ENCODE peak calls at places on chromosome 7, in seven cellular contexts. E is esophagus muscularis mucosa, A is testis, M is bronchial epithelial cell, W is lung, S is lower lobe of right lung, R is fibroblast of mammary gland. T is an unnamed sample.

GRCh38 chr7:149239345-149240143 is at the start of gene ZNF212:
- DNase-seq in M (peak), W (peak), S (peak), R (peak), A (peak), E (peak), T (peak)

GRCh38 chr7:51451751-51452465 is 135.3 kb upstream of the COBL start:
- DNase-seq in W (no peak), A (no peak), R (no peak), S (no peak), E (peak), M (no peak), T (no peak)

GRCh38 chr7:120407015-120407414 is 134.0 kb downstream of the KCND2 start:
- DNase-seq in S (no peak), W (no peak), M (peak), E (no peak), A (no peak), R (peak), T (no peak)

GRCh38 chr7:118153551-118154177 is 30.3 kb upstream of the LSM8 start:
- DNase-seq in R (peak), W (no peak), M (peak), S (no peak), A (peak), E (no peak), T (peak)

GRCh38 chr7:98557538-98558031 is 59.5 kb upstream of the NPTX2 start:
- DNase-seq in W (no peak), R (no peak), E (no peak), A (no peak), S (no peak), M (peak), T (no peak)

GRCh38 chr7:91916068-91916440 is 24.6 kb upstream of the AKAP9 start:
- DNase-seq in E (no peak), R (no peak), W (no peak), A (no peak), S (no peak), M (no peak), T (no peak)

GRCh38 chr7:108497082-108497725 is 28.7 kb downstream of the PNPLA8 start:
- DNase-seq in W (peak), E (no peak), M (peak), S (no peak), R (peak), A (peak), T (peak)

GRCh38 chr7:115135769-115136410 is 214.0 kb downstream of the MDFIC start:
- DNase-seq in R (peak), S (no peak), A (no peak), W (no peak), E (no peak), M (peak), T (peak)

GRCh38 chr7:151491859-151492258 is 27.8 kb downstream of the RHEB start:
- DNase-seq in A (no peak), M (peak), E (no peak), W (no peak), S (no peak), R (peak), T (peak)

GRCh38 chr7:31043035-31043434 is 9.1 kb upstream of the ADCYAP1R1 start:
- DNase-seq in A (no peak), W (no peak), E (no peak), S (no peak), R (no peak), M (no peak), T (no peak)

GRCh38 chr7:111392976-111393762 is 169.1 kb downstream of the IMMP2L start:
- DNase-seq in M (no peak), A (peak), R (peak), W (no peak), S (no peak), E (no peak), T (peak)

GRCh38 chr7:140989068-140989467 is 25.7 kb downstream of the MRPS33 start:
- DNase-seq in M (no peak), W (no peak), R (no peak), E (no peak), S (no peak), A (no peak), T (no peak)

GRCh38 chr7:87223666-87224065 is 4.1 kb upstream of the TMEM243 start:
- DNase-seq in W (no peak), R (peak), S (no peak), M (peak), A (no peak), E (no peak), T (no peak)

GRCh38 chr7:100079024-100079560 is 2.4 kb downstream of the ZNF3 start:
- DNase-seq in S (no peak), W (no peak), M (no peak), A (no peak), R (no peak), E (no peak), T (no peak)

GRCh38 chr7:56092789-56093531 is at the start of gene PHKG1:
- DNase-seq in A (peak), R (peak), S (peak), E (peak), M (peak), W (peak), T (peak)

GRCh38 chr7:155219947-155220769 is 77.5 kb upstream of the INSIG1 start:
- DNase-seq in S (no peak), M (no peak), E (no peak), R (no peak), A (no peak), W (no peak), T (no peak)

GRCh38 chr7:106456339-106456738 is 171.6 kb upstream of the NAMPT start:
- DNase-seq in R (no peak), S (no peak), W (no peak), A (no peak), M (no peak), E (no peak), T (no peak)

GRCh38 chr7:63927261-63927660 is 71.4 kb upstream of the ZNF722 start:
- DNase-seq in M (no peak), A (no peak), E (no peak), W (no peak), S (no peak), R (no peak), T (no peak)

GRCh38 chr7:63925626-63926460 is 72.8 kb upstream of the ZNF722 start:
- DNase-seq in M (peak), S (peak), W (peak), E (peak), R (peak), A (peak), T (no peak)

GRCh38 chr7:63931057-63931600 is 67.5 kb upstream of the ZNF722 start:
- DNase-seq in S (no peak), E (no peak), R (no peak), A (no peak), M (no peak), W (no peak), T (no peak)

GRCh38 chr7:63925262-63925625 is 73.4 kb upstream of the ZNF722 start:
- DNase-seq in S (no peak), W (no peak), E (no peak), A (no peak), M (no peak), R (no peak), T (no peak)
- H3K4me3 ChIP-seq in S (peak), W (peak), E (peak), A (peak), M (peak), R (peak), T (no peak)

GRCh38 chr7:45075871-45076796 is 12.6 kb downstream of the NACAD start:
- DNase-seq in A (no peak), M (no peak), W (no peak), E (no peak), S (no peak), R (no peak), T (no peak)

GRCh38 chr7:45080265-45080957 is 8.4 kb downstream of the NACAD start:
- DNase-seq in S (no peak), E (no peak), A (no peak), R (no peak), W (no peak), M (no peak), T (no peak)

GRCh38 chr7:45077579-45077978 is 11.2 kb downstream of the NACAD start:
- DNase-seq in M (no peak), A (no peak), W (no peak), S (no peak), E (no peak), R (no peak), T (no peak)

GRCh38 chr7:45076946-45077345 is 11.8 kb downstream of the NACAD start:
- DNase-seq in E (no peak), A (no peak), S (no peak), R (no peak), M (no peak), W (no peak), T (no peak)

GRCh38 chr7:45078199-45078681 is 10.5 kb downstream of the NACAD start:
- DNase-seq in R (no peak), S (no peak), A (no peak), E (no peak), M (no peak), W (no peak), T (no peak)
- TF ChIP-seq CTCF in R (no peak), S (no peak), A (no peak), E (no peak), M (no peak), W (no peak), T (no peak)

GRCh38 chr7:130944997-130945396 is 211.0 kb upstream of the KLF14 start:
- DNase-seq in W (no peak), E (no peak), S (no peak), M (no peak), R (no peak), A (no peak), T (no peak)

GRCh38 chr7:130945411-130945811 is 211.4 kb upstream of the KLF14 start:
- DNase-seq in A (no peak), W (no peak), R (no peak), E (no peak), S (no peak), M (peak), T (no peak)

GRCh38 chr7:130942211-130942964 is 208.4 kb upstream of the KLF14 start:
- DNase-seq in R (peak), M (peak), S (no peak), E (no peak), W (no peak), A (peak), T (peak)

GRCh38 chr7:130943336-130943901 is 209.4 kb upstream of the KLF14 start:
- DNase-seq in A (no peak), W (no peak), E (no peak), S (no peak), R (peak), M (peak), T (peak)

GRCh38 chr7:130943981-130944380 is 210.0 kb upstream of the KLF14 start:
- DNase-seq in S (no peak), R (no peak), E (no peak), M (peak), W (no peak), A (no peak), T (peak)
- H3K4me3 ChIP-seq in S (peak), R (no peak), E (peak), M (no peak), W (no peak), A (no peak), T (no peak)

DNA sequence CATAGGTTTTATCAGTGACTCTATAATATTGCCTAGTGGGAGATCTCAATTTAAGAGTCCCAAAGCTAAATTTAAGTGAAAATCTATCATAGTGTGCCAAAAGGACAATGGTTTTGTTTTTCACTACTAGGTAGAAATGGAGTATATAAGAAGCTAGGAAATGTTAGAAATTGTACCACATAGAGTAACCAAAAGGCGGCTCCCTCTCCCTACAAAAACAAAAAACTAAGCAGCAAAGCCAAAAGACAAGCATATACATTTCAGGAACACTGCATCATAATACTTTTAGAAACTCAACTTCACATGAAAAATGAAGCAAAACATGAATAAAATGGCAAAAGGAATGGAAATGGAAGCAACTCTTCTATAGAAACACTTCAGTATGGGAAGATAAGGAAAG is 271.6 kb downstream of the CACNA2D1 start:
- DNase-seq in M (peak), W (no peak), E (no peak), R (no peak), A (no peak), S (no peak), T (no peak)
- TF ChIP-seq CTCF in M (no peak), W (no peak), E (no peak), R (no peak), A (no peak), S (no peak), T (peak)

DNA sequence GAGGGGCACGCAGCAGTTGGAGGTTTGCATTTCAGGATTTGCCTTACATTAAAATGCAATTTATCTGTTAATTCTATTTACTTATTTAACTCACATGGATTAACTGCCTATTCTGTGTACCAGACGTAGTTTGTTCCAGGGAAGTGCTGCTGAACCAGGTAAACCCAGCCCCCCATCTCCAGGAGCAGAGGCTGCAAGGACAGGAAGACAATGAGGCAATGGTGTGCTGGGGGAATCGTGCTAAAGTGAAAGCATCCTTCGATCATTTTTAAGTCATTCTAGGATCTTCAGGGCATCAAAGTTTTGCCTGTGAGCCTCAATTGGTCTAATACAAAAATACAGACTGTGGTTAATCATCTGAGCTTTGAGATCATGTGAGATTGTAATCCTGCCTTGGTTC is 166.4 kb downstream of the DNAJB6 start:
- DNase-seq in W (no peak), S (no peak), M (no peak), E (no peak), R (no peak), A (no peak), T (no peak)
- H3K4me3 ChIP-seq in W (no peak), S (no peak), M (no peak), E (peak), R (no peak), A (no peak), T (no peak)